ENCODE peak calls at places on chromosome X, in seven cellular contexts. N is NCI-H1930; V is activated CD4-positive, alpha-beta T cell treated with anti-CD3 and anti-CD28 coated beads, Interleukin-2, amount 50 U/mL, for 4 hours; H is stromal cell of bone marrow; R is psoas muscle; U is naive thymus-derived CD8-positive, alpha-beta T cell; Y is ELR. S is an unnamed sample.

GRCh38 chrX:30060718-30061117 is 154.6 kb upstream of the MAGEB2 start:
- DNase-seq in N (no peak), Y (peak; percentile 15), V (no peak), R (no peak), U (no peak), H (peak; percentile 2), S (no peak)

GRCh38 chrX:112643721-112644120 is 36.0 kb downstream of the LHFPL1 start:
- DNase-seq in U (no peak), R (no peak), Y (no peak), V (no peak), H (no peak), N (no peak), S (no peak)

GRCh38 chrX:68932611-68933010 is 103.8 kb downstream of the EFNB1 start:
- DNase-seq in Y (no peak), V (no peak), H (no peak), N (no peak), U (no peak), R (no peak), S (no peak)

GRCh38 chrX:86806786-86807185 is 658.5 kb downstream of the DACH2 start:
- DNase-seq in N (no peak), R (no peak), U (no peak), V (no peak), Y (no peak), H (no peak), S (no peak)

GRCh38 chrX:136310411-136310810 is 9.6 kb downstream of the ADGRG4 start:
- DNase-seq in U (no peak), H (no peak), N (no peak), Y (peak; percentile 80), R (no peak), V (no peak), S (no peak)

GRCh38 chrX:43971966-43972961 is 926 bp downstream of the NDP start:
- DNase-seq in R (no peak), Y (peak; percentile 49), V (no peak), N (no peak), H (no peak), U (no peak), S (no peak)

GRCh38 chrX:3663576-3664290 is 49.7 kb downstream of the PRKX start:
- DNase-seq in U (no peak), N (no peak), Y (no peak), H (no peak), V (no peak), R (no peak), S (no peak)

GRCh38 chrX:150934453-150934852 is 36.0 kb upstream of the CD99L2 start:
- DNase-seq in V (no peak), Y (peak; percentile 44), U (no peak), H (peak; percentile 31), N (no peak), R (no peak), S (peak; percentile 29)

GRCh38 chrX:147119088-147119487 is 304.5 kb upstream of the CXorf51A start:
- DNase-seq in V (no peak), H (no peak), N (no peak), Y (no peak), U (no peak), R (no peak), S (no peak)

GRCh38 chrX:106935175-106935574 is 15.0 kb downstream of the CLDN2 start:
- DNase-seq in V (no peak), R (no peak), Y (no peak), H (no peak), U (no peak), N (no peak), S (no peak)

GRCh38 chrX:101348452-101349222 is at the start of gene TIMM8A:
- DNase-seq in U (peak; percentile 76), H (peak; percentile 50), V (peak; percentile 69), R (peak; percentile 80), N (peak; percentile 56), Y (peak; percentile 85), S (peak; percentile 64)

GRCh38 chrX:136214551-136214950 is 36.6 kb downstream of the MAP7D3 start:
- DNase-seq in H (no peak), V (no peak), Y (peak; percentile 92), R (no peak), N (no peak), U (no peak), S (no peak)

GRCh38 chrX:44875185-44875489 is 2.1 kb downstream of the KDM6A start:
- DNase-seq in U (no peak), V (no peak), H (no peak), R (no peak), Y (no peak), N (no peak), S (no peak)

GRCh38 chrX:44010626-44011025 is 37.4 kb upstream of the NDP start:
- DNase-seq in U (no peak), H (no peak), Y (peak; percentile 7), R (no peak), V (no peak), N (no peak), S (no peak)

GRCh38 chrX:69163936-69164741 is 1.1 kb downstream of the PJA1 start:
- DNase-seq in U (peak; percentile 68), H (no peak), N (no peak), R (peak; percentile 18), Y (peak; percentile 3), V (peak; percentile 52), S (no peak)